ENCODE peak calls at places on chromosomes 4 and X, in nine cellular contexts. N is stomach, Y is HepG2, S is thyroid gland, R is A549, K is upper lobe of left lung, F is uterus, I is tibial nerve, H is ovary. T is an unnamed sample.

GRCh38 chr4:2416564-2417195 is 1.8 kb downstream of the ZFYVE28 start:
- DNase-seq in Y (no peak), H (no peak), S (peak; percentile 32), R (no peak), I (no peak), K (no peak), F (no peak), N (peak; percentile 45), T (no peak)

GRCh38 chrX:114959729-114960128 is 57.7 kb downstream of the IL13RA2 start:
- DNase-seq in I (no peak), H (no peak), F (no peak), R (no peak), S (no peak), K (no peak), Y (no peak), N (no peak), T (no peak)

GRCh38 chr4:2069986-2070385 is 10.9 kb downstream of the NAT8L start:
- DNase-seq in R (no peak), I (no peak), Y (no peak), K (no peak), N (no peak), F (no peak), H (peak; percentile 26), S (no peak), T (no peak)

GRCh38 chr4:128653514-128654420 is 155.7 kb upstream of the JADE1 start:
- DNase-seq in H (peak; percentile 64), I (peak; percentile 42), F (peak; percentile 72), S (no peak), R (no peak), K (no peak), N (no peak), Y (no peak), T (no peak)

GRCh38 chr4:89492476-89493110 is 185.0 kb upstream of the GPRIN3 start:
- DNase-seq in K (no peak), R (no peak), H (no peak), S (no peak), I (no peak), Y (no peak), F (no peak), N (no peak), T (no peak)

GRCh38 chr4:145299380-145300076 is 119.1 kb upstream of the OTUD4 start:
- DNase-seq in H (no peak), F (no peak), N (no peak), K (no peak), Y (peak; percentile 5), I (no peak), S (no peak), R (no peak), T (no peak)

GRCh38 chrX:16885628-16886027 is 15.5 kb upstream of the RBBP7 start:
- DNase-seq in K (no peak), H (no peak), S (no peak), Y (no peak), R (no peak), F (no peak), N (no peak), I (no peak), T (no peak)

GRCh38 chr4:53055274-53055673 is 193.2 kb downstream of the RASL11B start:
- DNase-seq in H (no peak), Y (no peak), S (no peak), N (no peak), R (no peak), K (no peak), I (no peak), F (no peak), T (no peak)

GRCh38 chr4:72770708-72771107 is 201.7 kb upstream of the ADAMTS3 start:
- DNase-seq in R (no peak), I (no peak), F (no peak), Y (no peak), S (no peak), N (no peak), K (no peak), H (no peak), T (no peak)

GRCh38 chrX:108439434-108439883 is at the start of gene COL4A5:
- DNase-seq in S (peak; percentile 65), F (peak; percentile 59), N (peak; percentile 49), K (peak; percentile 39), R (peak; percentile 74), H (peak; percentile 64), I (peak; percentile 4), Y (peak; percentile 84), T (no peak)

GRCh38 chrX:31603411-31604120 is 531.7 kb upstream of the FTHL17 start:
- DNase-seq in H (no peak), I (no peak), R (no peak), F (no peak), K (no peak), N (no peak), S (no peak), Y (no peak), T (no peak)

GRCh38 chr4:1026115-1026514 is 14.7 kb downstream of the FGFRL1 start:
- DNase-seq in I (no peak), Y (no peak), K (no peak), H (no peak), R (no peak), F (no peak), N (peak; percentile 68), S (peak; percentile 53), T (no peak)

GRCh38 chr4:175424111-175424510 is 388.0 kb downstream of the GPM6A start:
- DNase-seq in R (no peak), H (no peak), N (no peak), Y (no peak), I (no peak), K (no peak), F (no peak), S (no peak), T (no peak)

GRCh38 chr4:85760521-85760920 is 285.6 kb downstream of the ARHGAP24 start:
- DNase-seq in H (peak; percentile 44), S (no peak), K (no peak), N (no peak), F (no peak), Y (no peak), R (no peak), I (no peak), T (no peak)

GRCh38 chrX:38857736-38858432 is 56.6 kb downstream of the MID1IP1 start:
- DNase-seq in R (no peak), I (no peak), Y (no peak), F (no peak), S (no peak), H (no peak), K (no peak), N (no peak), T (no peak)

GRCh38 chr4:7831330-7831729 is 108.3 kb downstream of the AFAP1 start:
- DNase-seq in H (no peak), I (no peak), Y (no peak), K (no peak), R (no peak), S (no peak), N (no peak), F (no peak), T (no peak)

GRCh38 chr4:78720994-78721677 is 55.0 kb upstream of the BMP2K start:
- DNase-seq in I (peak; percentile 7), F (no peak), N (no peak), Y (peak; percentile 13), S (peak; percentile 4), H (no peak), K (no peak), R (no peak), T (no peak)

GRCh38 chr4:185471235-185472062 is at the start of gene CCDC110:
- DNase-seq in H (peak; percentile 96), F (peak; percentile 92), Y (peak; percentile 50), K (peak; percentile 92), N (peak; percentile 97), I (peak; percentile 89), R (peak; percentile 74), S (peak; percentile 95), T (peak; percentile 95)
- TF ChIP-seq POLR2A in H (peak; percentile 65), F (no peak), Y (no peak), K (peak; percentile 3), N (no peak), I (no peak), R (no peak), S (no peak), T (no peak)

DNA sequence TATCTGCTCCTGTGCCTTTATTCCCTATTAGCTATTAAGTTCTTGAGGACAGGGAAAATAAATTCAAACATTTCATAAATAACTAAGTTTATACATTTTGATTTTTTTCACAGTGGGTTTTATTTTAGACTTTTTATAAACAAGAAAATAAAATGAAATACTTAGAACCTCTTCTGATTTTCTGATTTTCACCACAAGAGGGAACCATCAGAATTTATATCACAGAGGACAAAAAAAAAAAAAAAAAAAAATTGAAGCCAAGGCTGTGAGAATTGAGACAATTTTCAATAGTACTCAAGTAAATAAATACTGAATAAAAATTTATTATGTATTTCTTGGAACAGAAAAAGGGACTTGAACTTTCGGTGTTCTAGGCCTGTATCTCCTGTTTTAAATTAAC is 288.1 kb downstream of the SH3BGRL start:
- DNase-seq in Y (no peak), N (no peak), S (no peak), H (no peak), I (no peak), F (no peak), K (no peak), R (no peak), T (no peak)
- TF ChIP-seq CTCF in Y (no peak), N (no peak), S (no peak), H (no peak), I (no peak), F (no peak), K (no peak), R (peak; percentile 13), T (no peak)

DNA sequence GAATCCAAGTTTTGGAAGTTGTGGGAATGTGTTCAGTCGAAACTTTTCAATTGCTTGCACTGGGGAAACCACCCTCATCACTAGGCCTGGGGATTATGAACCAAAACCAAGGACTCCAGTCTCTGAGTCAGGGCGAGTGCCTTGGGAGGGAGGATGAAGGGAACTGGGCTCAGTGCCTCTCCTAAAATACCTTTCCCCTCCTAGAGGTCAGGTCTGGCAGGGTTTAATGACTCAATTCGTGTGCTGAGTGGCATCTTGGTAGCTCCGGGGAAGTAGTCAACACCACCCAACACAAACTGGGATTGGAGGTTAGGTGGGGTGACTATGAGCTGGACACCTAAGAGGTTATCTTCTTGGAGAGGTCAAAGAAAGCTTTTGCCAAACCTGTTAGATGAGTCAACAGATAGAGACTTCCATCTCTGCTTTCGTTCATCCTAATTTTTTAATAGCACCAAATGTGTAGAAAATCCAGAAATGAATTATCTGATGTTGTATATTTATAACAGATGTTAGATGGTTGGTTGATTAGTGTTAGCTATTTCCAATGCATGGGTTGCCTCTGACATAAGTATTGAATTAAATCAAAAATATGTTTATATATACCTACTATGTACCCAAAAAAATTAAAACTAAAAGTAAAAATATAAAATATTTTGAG is 202.8 kb downstream of the SHROOM3 start:
- DNase-seq in K (no peak), S (no peak), H (no peak), R (no peak), I (no peak), F (no peak), Y (no peak), N (no peak), T (no peak)
- TF ChIP-seq POLR2A in K (no peak), S (no peak), H (no peak), R (no peak), I (no peak), F (no peak), Y (no peak), N (no peak), T (no peak)

GRCh38 chrX:39896951-39897740 is 200.6 kb downstream of the BCOR start:
- DNase-seq in F (peak; percentile 28), H (peak; percentile 64), S (peak; percentile 85), I (no peak), K (peak; percentile 42), Y (peak; percentile 24), N (no peak), R (no peak), T (no peak)
- TF ChIP-seq CTCF in F (no peak), H (no peak), S (no peak), I (peak; percentile 9), K (no peak), Y (peak; percentile 36), N (no peak), R (no peak), T (no peak)